ENCODE peak calls at places on chromosome 20, in five cellular contexts. I, A, N, V and H are unnamed samples.
A peak's percentile ranks its signal among the peaks of the same experiment; 100 is the strongest.

GRCh38 chr20:57402206-57403125 is 11.3 kb downstream of the RBM38 start:
- DNase-seq in A (no peak), N (no peak), V (no peak), I (no peak), H (no peak)

GRCh38 chr20:41329435-41330342 is 10.9 kb upstream of the LPIN3 start:
- DNase-seq in N (no peak), A (no peak), I (peak; percentile 65), V (no peak), H (peak; percentile 83)

GRCh38 chr20:36215778-36216177 is 20.5 kb upstream of the AAR2 start:
- DNase-seq in I (no peak), N (no peak), A (no peak), V (no peak), H (no peak)

GRCh38 chr20:35443003-35443402 is 5.0 kb upstream of the GDF5 start:
- DNase-seq in I (no peak), A (no peak), N (no peak), V (no peak), H (no peak)

GRCh38 chr20:8267009-8267408 is 134.9 kb downstream of the PLCB1 start:
- DNase-seq in A (no peak), N (no peak), V (no peak), I (no peak), H (no peak)

GRCh38 chr20:21507275-21508229 is 6.3 kb downstream of the NKX2-2 start:
- DNase-seq in N (no peak), I (no peak), V (peak; percentile 31), A (no peak), H (no peak)

GRCh38 chr20:10249048-10249770 is 30.6 kb downstream of the SNAP25 start:
- DNase-seq in I (peak; percentile 94), A (no peak), V (peak; percentile 47), N (no peak), H (no peak)

GRCh38 chr20:1811621-1812498 is 83.3 kb upstream of the SIRPA start:
- DNase-seq in V (peak; percentile 56), A (no peak), N (no peak), I (peak; percentile 25), H (no peak)

GRCh38 chr20:2815242-2815900 is 584 bp downstream of the C20orf141 start:
- DNase-seq in A (no peak), V (no peak), N (no peak), I (no peak), H (peak; percentile 35)

GRCh38 chr20:33769032-33769431 is 37.2 kb downstream of the ZNF341 start:
- DNase-seq in A (no peak), N (no peak), V (no peak), I (no peak), H (no peak)

GRCh38 chr20:62887147-62887859 is 25.7 kb upstream of the TCFL5 start:
- DNase-seq in N (peak; percentile 71), A (peak; percentile 46), I (no peak), V (no peak), H (peak; percentile 34)

GRCh38 chr20:43977252-43977651 is 62.6 kb downstream of the TOX2 start:
- DNase-seq in A (no peak), I (no peak), V (no peak), N (no peak), H (no peak)

GRCh38 chr20:41287327-41287726 is 30.2 kb downstream of the ZHX3 start:
- DNase-seq in V (no peak), I (no peak), N (no peak), A (no peak), H (no peak)

GRCh38 chr20:13571662-13572061 is 67.1 kb downstream of the TASP1 start:
- DNase-seq in A (no peak), I (no peak), V (peak; percentile 59), N (no peak), H (no peak)

GRCh38 chr20:34439168-34439567 is 76.1 kb downstream of the ITCH start:
- DNase-seq in A (peak; percentile 73), I (no peak), N (no peak), V (no peak), H (no peak)

GRCh38 chr20:59028812-59029211 is 3.3 kb downstream of the ATP5F1E start:
- DNase-seq in A (no peak), V (no peak), I (no peak), N (no peak), H (no peak)
- H3K4me1 ChIP-seq in A (peaks cover 24% of the 10 kb centered on the region), V (peaks cover 32% of the 10 kb centered on the region), I (peaks cover 37% of the 10 kb centered on the region), N (peaks cover 39% of the 10 kb centered on the region), H (no peaks in the 10 kb centered on the region)

DNA sequence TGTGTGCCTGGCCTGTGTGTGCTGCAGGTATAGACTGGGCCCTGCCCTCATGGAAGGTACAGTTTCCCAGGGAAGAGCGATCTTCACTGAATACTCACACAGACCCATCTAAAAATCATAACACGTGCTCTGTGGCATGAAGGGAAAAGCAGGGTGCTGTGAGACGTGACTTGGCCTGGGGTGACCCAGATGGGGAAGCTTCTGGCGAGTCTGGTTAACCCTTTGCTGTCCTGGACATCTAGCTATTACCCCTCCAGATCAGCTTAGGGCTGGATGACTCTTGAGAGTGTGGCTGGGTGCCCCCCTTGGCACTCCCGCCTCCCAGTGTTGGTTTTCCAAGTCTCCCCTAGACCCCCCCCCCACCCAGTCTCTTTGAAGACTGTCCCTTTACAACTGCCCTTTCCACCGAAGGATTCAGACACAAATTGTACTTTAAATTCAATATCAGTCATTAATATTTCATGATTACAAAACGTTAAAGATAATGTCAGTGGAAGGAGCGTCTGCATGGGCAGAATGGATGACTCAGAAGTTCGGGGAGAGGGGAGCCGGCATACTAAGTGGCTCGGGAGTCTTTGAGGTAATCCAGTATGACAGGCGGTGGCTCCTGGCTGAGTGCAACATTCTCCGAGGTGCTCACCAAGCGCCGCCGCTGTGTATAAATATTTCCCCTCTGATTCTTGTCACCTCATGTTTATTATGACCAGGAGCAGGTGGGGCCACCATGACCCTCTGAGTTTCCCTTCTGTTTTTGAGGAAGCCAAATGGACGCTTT is 77.3 kb downstream of the CD40 start:
- DNase-seq in I (no peak), A (no peak), N (no peak), V (no peak), H (no peak)
- TF ChIP-seq CTCF in I (no peak), A (no peak), N (no peak), V (no peak), H (no peak)

DNA sequence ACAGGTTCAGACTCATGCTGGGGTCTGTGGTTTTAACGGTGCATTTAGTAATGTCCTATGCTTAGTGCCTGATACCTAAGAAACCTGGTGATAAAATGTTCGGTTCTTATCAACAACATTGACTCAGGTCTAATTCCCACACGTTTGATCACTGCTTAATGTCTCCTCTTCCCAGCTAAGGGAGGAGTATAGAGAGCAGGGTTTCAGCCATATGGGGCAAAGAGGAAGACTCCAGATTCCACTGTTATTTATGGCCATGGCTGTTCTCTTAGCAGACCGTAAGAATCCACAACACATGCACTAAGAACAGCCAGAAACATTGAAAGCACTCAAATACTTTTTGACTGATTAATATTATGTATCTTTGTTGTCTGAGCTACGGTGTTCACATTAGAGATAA is 112.2 kb downstream of the BCAS1 start:
- DNase-seq in N (no peak), A (no peak), I (no peak), V (no peak), H (no peak)
- H3K4me1 ChIP-seq in N (peaks cover 9% of the 10 kb centered on the region), A (no peaks in the 10 kb centered on the region), I (peaks cover 7% of the 10 kb centered on the region), V (no peaks in the 10 kb centered on the region), H (no peaks in the 10 kb centered on the region)

DNA sequence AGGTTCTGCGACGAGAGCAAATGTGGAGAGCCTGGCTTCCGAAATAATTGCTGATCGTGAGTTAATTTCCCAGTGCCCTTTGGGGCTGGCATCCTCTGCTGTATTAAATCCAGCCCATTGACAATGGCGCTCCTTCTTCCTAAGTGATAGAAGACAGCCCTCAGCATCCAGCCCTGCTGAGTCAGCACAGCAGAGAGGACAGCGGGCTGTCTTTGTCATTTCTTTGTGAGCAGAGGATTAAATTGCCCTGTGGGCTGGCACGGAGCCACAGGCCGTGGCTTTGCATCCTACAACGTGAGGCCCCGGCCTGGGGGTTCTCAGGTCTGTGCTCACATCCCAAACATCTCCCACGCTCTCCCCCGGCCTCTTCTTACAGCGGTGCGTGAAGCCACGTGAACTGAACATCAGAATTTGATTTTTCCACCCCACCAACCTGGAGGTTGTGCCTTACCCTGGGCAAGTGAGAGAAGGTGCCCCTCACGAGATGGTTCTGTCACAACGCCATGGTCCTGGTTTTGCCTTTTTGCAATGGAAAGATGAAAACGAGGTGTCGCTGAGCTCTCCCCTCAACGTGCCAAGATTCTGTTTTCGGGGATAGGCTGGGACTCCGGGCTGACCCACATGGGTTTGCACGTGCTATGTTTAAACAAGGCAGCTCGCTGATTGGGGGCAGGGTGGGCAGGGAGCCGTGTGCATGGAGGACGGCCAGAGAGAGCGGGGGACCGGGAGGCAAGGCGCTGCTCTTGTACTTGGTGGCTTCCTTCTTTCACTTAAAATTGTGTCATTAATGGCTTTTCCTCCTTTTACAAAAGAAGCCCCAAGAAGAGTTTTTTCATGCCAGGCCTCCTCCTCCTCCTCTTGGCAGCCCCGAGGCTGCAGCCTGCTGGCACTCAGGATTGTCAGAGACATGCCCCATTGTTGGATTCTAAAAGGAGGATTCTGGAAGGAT is 19.5 kb downstream of the CDH4 start:
- DNase-seq in A (no peak), V (no peak), I (no peak), N (no peak), H (no peak)
- TF ChIP-seq CTCF in A (no peak), V (no peak), I (no peak), N (no peak), H (no peak)

GRCh38 chr20:4060856-4061440 is 45.6 kb upstream of the RNF24 start:
- DNase-seq in A (no peak), V (no peak), N (no peak), I (no peak), H (no peak)
- H3K4me1 ChIP-seq in A (peaks cover 8% of the 10 kb centered on the region), V (peaks cover 22% of the 10 kb centered on the region), N (no peaks in the 10 kb centered on the region), I (peaks cover 17% of the 10 kb centered on the region), H (peaks cover 6% of the 10 kb centered on the region)

GRCh38 chr20:51577432-51578144 is 35.1 kb upstream of the NFATC2 start:
- DNase-seq in V (no peak), N (no peak), I (no peak), A (no peak), H (no peak)
- TF ChIP-seq CTCF in V (no peak), N (no peak), I (no peak), A (no peak), H (no peak)